ENCODE peak calls at places on chromosomes 12 and 14, in six cellular contexts. G is thoracic aorta, N is Peyer's patch, T is GM23338, R is lower lobe of right lung, W is A673. I is an unnamed sample. For H3K4me1, the result is how much of the 10 kb centered on the place peaks cover.

GRCh38 chr14:100317897-100318808 is 5.0 kb upstream of the SLC25A47 start:
- DNase-seq in G (no peak), N (peak), T (peak), R (peak), W (peak), I (peak)

GRCh38 chr14:66476964-66477363 is 9.2 kb upstream of the CCDC196 start:
- DNase-seq in G (no peak), N (no peak), T (no peak), R (no peak), W (peak), I (no peak)

GRCh38 chr12:26319511-26319910 is 124.1 kb downstream of the SSPN start:
- DNase-seq in G (no peak), N (no peak), T (no peak), R (peak), W (no peak), I (peak)

GRCh38 chr14:105150368-105151111 is 18.0 kb downstream of the JAG2 start:
- DNase-seq in G (no peak), N (no peak), T (no peak), R (peak), W (no peak), I (peak)

GRCh38 chr14:77026930-77027537 is 1.5 kb downstream of the IRF2BPL start:
- DNase-seq in G (no peak), N (peak), T (peak), R (peak), W (peak), I (peak)

GRCh38 chr14:104149617-104150141 is 11.3 kb downstream of the KIF26A start:
- DNase-seq in G (no peak), N (no peak), T (peak), R (no peak), W (peak), I (peak)

GRCh38 chr14:45251912-45252311 is 1.1 kb downstream of the MIS18BP1 start:
- DNase-seq in G (no peak), N (no peak), T (no peak), R (no peak), W (peak), I (no peak)

GRCh38 chr12:51873251-51873994 is 14.5 kb upstream of the ANKRD33 start:
- DNase-seq in G (no peak), N (no peak), T (no peak), R (no peak), W (peak), I (no peak)

GRCh38 chr12:1530592-1531159 is 63.7 kb downstream of the FBXL14 start:
- DNase-seq in G (no peak), N (peak), T (peak), R (no peak), W (no peak), I (no peak)

GRCh38 chr12:21001778-21002177 is 129.2 kb upstream of the SLCO1B1 start:
- DNase-seq in G (no peak), N (no peak), T (peak), R (no peak), W (no peak), I (no peak)

GRCh38 chr12:127400231-127400630 is 866.7 kb upstream of the TMEM132C start:
- DNase-seq in G (no peak), N (no peak), T (no peak), R (no peak), W (no peak), I (no peak)

GRCh38 chr12:12511021-12511783 is 51.5 kb downstream of the DUSP16 start:
- DNase-seq in G (no peak), N (no peak), T (no peak), R (no peak), W (no peak), I (no peak)

GRCh38 chr12:63084501-63084900 is 66.5 kb downstream of the AVPR1A start:
- DNase-seq in G (no peak), N (no peak), T (no peak), R (no peak), W (no peak), I (no peak)

GRCh38 chr14:55028476-55028875 is 1.4 kb downstream of the SOCS4 start:
- DNase-seq in G (no peak), N (no peak), T (no peak), R (no peak), W (no peak), I (no peak)

GRCh38 chr12:5489760-5490432 is 58.0 kb downstream of the NTF3 start:
- DNase-seq in G (peak), N (no peak), T (no peak), R (no peak), W (no peak), I (peak)

GRCh38 chr12:80655751-80656150 is 51.7 kb upstream of the MYF6 start:
- DNase-seq in G (no peak), N (no peak), T (no peak), R (no peak), W (no peak), I (no peak)

GRCh38 chr14:92511472-92512247 is 1.9 kb upstream of the RIN3 start:
- DNase-seq in G (no peak), N (peak), T (no peak), R (no peak), W (peak), I (no peak)

GRCh38 chr12:56143870-56144269 is 8.5 kb upstream of the MYL6B start:
- DNase-seq in G (no peak), N (no peak), T (no peak), R (peak), W (no peak), I (peak)

GRCh38 chr12:94112116-94112515 is 36.3 kb upstream of the PLXNC1 start:
- DNase-seq in G (no peak), N (no peak), T (no peak), R (no peak), W (no peak), I (no peak)

GRCh38 chr12:63036216-63036973 is 101.4 kb upstream of the PPM1H start:
- DNase-seq in G (no peak), N (peak), T (no peak), R (no peak), W (peak), I (no peak)

GRCh38 chr14:85217412-85217811 is 312.5 kb upstream of the FLRT2 start:
- DNase-seq in G (no peak), N (no peak), T (no peak), R (no peak), W (no peak), I (no peak)

GRCh38 chr14:52802597-52802996 is 11.2 kb upstream of the GNPNAT1 start:
- DNase-seq in G (no peak), N (no peak), T (no peak), R (no peak), W (no peak), I (no peak)

GRCh38 chr14:28613526-28613925 is 153.1 kb upstream of the FOXG1 start:
- DNase-seq in G (no peak), N (no peak), T (no peak), R (no peak), W (no peak), I (no peak)

GRCh38 chr12:32399373-32400113 is at the start of gene FGD4:
- DNase-seq in G (peak), N (peak), T (peak), R (peak), W (peak), I (peak)

GRCh38 chr14:103688906-103689902 is 26.0 kb downstream of the XRCC3 start:
- DNase-seq in G (no peak), N (peak), T (no peak), R (peak), W (no peak), I (peak)

GRCh38 chr12:112430929-112431328 is 12.2 kb downstream of the PTPN11 start:
- DNase-seq in G (no peak), N (no peak), T (no peak), R (no peak), W (no peak), I (no peak)

GRCh38 chr12:15631007-15631715 is 158.0 kb downstream of the EPS8 start:
- DNase-seq in G (no peak), N (no peak), T (no peak), R (no peak), W (peak), I (no peak)

GRCh38 chr12:116996058-116996457 is 85.3 kb downstream of the FBXW8 start:
- DNase-seq in G (no peak), N (no peak), T (no peak), R (no peak), W (no peak), I (peak)

GRCh38 chr12:118428643-118429042 is 52.3 kb downstream of the SUDS3 start:
- DNase-seq in G (no peak), N (no peak), T (no peak), R (no peak), W (no peak), I (no peak)

GRCh38 chr12:100539209-100539608 is 34.3 kb upstream of the GAS2L3 start:
- DNase-seq in G (no peak), N (no peak), T (peak), R (no peak), W (peak), I (no peak)

GRCh38 chr12:54193437-54193836 is 4.7 kb upstream of the SMUG1 start:
- DNase-seq in G (no peak), N (no peak), T (no peak), R (no peak), W (no peak), I (no peak)

GRCh38 chr12:54197037-54197909 is 8.5 kb upstream of the SMUG1 start:
- DNase-seq in G (no peak), N (no peak), T (peak), R (no peak), W (peak), I (no peak)

GRCh38 chr12:54195080-54195479 is 6.3 kb upstream of the SMUG1 start:
- DNase-seq in G (no peak), N (no peak), T (no peak), R (no peak), W (no peak), I (no peak)

GRCh38 chr12:54196396-54196795 is 7.6 kb upstream of the SMUG1 start:
- DNase-seq in G (no peak), N (no peak), T (no peak), R (no peak), W (no peak), I (no peak)

GRCh38 chr12:54195736-54196347 is 7.1 kb upstream of the SMUG1 start:
- DNase-seq in G (no peak), N (no peak), T (no peak), R (peak), W (peak), I (no peak)
- H3K4me3 ChIP-seq in G (no peak), N (no peak), T (no peak), R (no peak), W (no peak), I (no peak)

DNA sequence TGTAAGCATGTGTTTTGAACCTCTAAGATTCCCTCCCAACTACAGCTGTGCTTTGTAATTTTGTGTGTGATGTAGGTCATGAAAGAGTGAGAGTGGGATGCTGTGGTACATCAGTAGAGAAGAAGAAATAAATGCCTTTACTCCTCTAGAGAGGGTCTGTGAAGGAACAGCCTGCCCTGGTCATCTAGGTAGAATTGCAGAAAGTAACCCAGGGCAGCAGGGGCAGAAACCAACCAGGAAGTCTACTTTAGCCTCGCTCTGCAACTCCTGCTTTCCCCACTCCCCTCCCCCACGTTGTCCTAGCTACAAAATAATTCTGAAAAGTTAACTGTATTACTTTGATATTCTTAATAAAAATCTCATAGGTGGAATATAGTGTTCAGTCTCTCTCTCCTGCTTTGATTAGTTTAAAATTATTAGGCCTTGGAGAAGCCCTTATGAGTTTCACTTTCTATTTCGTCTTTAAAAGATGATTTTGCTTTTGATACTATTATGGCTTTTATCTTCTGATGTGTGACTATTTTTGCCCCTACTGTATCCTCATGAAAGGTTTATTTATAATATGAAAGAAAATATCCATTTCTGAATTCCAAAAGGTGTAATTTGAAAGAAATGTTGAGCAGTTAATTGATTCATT is 7.6 kb downstream of the TBK1 start:
- DNase-seq in G (no peak), N (peak), T (peak), R (no peak), W (no peak), I (no peak)
- H3K27ac ChIP-seq in G (no peak), N (peak), T (peak), R (peak), W (peak), I (peak)

GRCh38 chr12:108369736-108370396 is 30.8 kb upstream of the CMKLR1 start:
- DNase-seq in G (no peak), N (no peak), T (no peak), R (no peak), W (no peak), I (no peak)
- H3K4me1 ChIP-seq in G (under half), N (under half), T (under half), R (under half), W (under half), I (under half)

GRCh38 chr12:101671157-101671791 is 26.2 kb upstream of the CHPT1 start:
- DNase-seq in G (no peak), N (peak), T (no peak), R (peak), W (no peak), I (no peak)
- H3K4me3 ChIP-seq in G (no peak), N (no peak), T (no peak), R (no peak), W (no peak), I (no peak)

DNA sequence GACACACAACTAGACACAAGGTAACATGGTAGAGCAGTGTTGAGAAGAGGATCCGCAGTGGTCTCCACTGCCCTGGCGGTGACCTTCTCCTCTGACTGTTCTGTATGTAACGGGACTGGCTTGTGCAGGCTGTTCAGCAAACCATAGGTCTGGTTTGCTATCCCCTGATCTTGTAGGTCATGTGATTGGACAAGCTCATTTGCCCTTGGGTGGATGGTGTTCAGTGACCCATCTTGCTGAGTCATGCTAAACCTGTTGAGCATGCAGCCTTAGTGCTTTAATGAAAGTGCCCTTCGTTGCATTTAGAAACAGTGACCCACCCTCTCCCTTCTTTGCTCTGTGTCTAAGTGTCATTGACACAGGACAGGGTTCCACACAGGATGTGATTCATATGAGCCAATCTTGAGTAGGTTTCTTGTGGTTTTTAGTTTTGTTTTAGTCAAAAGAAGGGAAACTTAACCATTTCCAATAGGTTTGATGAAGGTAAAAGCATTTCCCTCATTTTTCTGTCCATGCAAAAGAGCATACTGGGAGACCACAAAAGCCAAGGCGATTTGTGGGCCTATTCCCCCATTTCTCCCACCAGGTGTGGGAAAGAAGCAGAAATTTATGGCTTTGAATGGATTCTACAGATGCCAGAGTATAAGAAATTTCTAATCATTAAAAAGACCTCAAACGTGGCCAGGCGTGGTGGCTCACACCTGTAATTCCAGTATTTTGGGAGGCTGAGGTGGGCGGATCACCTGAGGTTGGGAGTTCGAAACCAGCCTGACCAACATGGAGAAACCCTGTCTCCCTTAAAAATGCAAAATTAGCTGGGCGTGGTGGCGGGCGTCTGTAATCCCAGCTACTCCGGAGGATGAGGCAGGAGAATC is 32.6 kb upstream of the HIF1A start:
- DNase-seq in G (no peak), N (peak), T (peak), R (no peak), W (peak), I (no peak)
- H3K27ac ChIP-seq in G (peak), N (peak), T (no peak), R (peak), W (no peak), I (no peak)

DNA sequence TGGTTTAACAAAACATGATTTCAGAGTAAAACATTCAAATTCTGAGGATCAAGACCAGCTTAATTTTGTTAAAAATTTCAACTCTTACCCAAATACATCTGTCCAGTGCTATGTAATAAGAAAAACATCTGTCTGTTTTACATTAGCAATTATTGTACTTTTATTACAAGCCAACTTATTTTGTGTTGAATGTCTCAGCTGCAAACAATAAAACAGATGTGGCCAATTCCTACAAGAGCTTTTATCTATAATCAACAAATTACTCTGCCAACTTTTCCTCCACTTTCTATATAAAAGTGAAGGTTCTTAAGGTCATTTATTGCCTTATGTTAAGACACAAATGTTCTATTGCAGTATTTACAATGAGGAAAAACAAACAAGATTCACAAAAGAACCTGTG is 72.8 kb downstream of the NOVA1 start:
- DNase-seq in G (no peak), N (no peak), T (no peak), R (no peak), W (no peak), I (no peak)
- H3K4me1 ChIP-seq in G (under half), N (under half), T (under half), R (under half), W (under half), I (under half)

DNA sequence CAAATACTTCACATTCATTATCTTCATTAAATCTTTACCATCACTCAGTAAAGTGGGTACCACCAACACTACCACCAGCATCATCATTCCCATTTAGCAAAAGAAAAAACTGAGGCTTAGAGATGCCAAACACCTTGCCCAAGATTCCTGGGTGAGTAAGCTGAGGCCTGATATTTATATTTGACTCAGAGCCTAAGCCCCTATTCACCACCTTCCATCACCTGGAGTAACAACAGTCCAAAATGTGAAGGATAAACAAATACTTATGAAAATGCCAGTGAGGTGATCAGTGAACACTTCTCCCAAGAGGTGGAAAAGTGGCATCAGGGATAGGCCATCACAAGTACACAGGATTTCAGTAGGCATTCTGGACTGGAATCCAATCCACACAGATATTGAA is 3.7 kb downstream of the SLC38A1 start:
- DNase-seq in G (no peak), N (no peak), T (no peak), R (no peak), W (no peak), I (no peak)
- H3K4me3 ChIP-seq in G (no peak), N (no peak), T (peak), R (no peak), W (no peak), I (no peak)

DNA sequence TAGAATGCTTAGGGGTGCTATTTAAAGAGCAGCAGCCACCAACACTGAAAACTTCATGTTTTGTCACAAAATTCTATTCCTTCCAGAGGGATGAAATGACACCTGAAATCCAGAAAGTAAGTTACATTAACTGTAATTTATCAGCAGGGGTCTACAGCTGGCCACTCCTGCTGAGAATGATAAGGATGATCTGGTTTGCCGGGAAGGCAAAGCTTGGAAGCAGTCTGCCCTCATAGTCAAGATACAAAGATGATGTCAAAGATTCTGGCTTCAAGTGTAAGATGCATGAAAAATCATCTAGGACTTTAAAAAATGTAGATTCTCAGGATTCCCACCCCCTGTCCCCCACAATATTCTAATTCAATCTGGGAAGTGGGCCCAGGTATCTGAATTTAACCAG is 58.4 kb downstream of the DCAF5 start:
- DNase-seq in G (no peak), N (no peak), T (no peak), R (no peak), W (no peak), I (no peak)
- H3K27ac ChIP-seq in G (peak), N (no peak), T (no peak), R (peak), W (no peak), I (no peak)

I was measured in right cardiac atrium.